ENCODE peak calls at places on chromosome 18, in ten cellular contexts. One of them, this sample, is unnamed.

GRCh38 chr18:32284284-32284683 is 94.4 kb downstream of the MEP1B start:
- DNase-seq in amygdala: no peak
- DNase-seq in stimulated activated CD8-positive, alpha-beta memory T cell treated with anti-CD3 and anti-CD28 coated beads, Interleukin-2, amount 100 ng/mL, for 1 hour: no peak
- DNase-seq in BE2C: no peak
- DNase-seq in fibroblast of gingiva: no peak
- DNase-seq in mucosa of gallbladder: no peak
- DNase-seq in neural crest cell: no peak
- DNase-seq in CD8-positive, alpha-beta memory T cell: no peak
- DNase-seq in HFF-Myc: no peak
- DNase-seq in NCI-H2029 treated with DMSO at 0.1 percent for 48 hours: no peak
- DNase-seq in this sample: no peak

GRCh38 chr18:68148862-68149261 is 566.0 kb downstream of the TMX3 start:
- DNase-seq in amygdala: no peak
- DNase-seq in stimulated activated CD8-positive, alpha-beta memory T cell treated with anti-CD3 and anti-CD28 coated beads, Interleukin-2, amount 100 ng/mL, for 1 hour: no peak
- DNase-seq in BE2C: no peak
- DNase-seq in fibroblast of gingiva: no peak
- DNase-seq in mucosa of gallbladder: no peak
- DNase-seq in neural crest cell: no peak
- DNase-seq in CD8-positive, alpha-beta memory T cell: no peak
- DNase-seq in HFF-Myc: no peak
- DNase-seq in NCI-H2029 treated with DMSO at 0.1 percent for 48 hours: no peak
- DNase-seq in this sample: peak; percentile 9

GRCh38 chr18:77807650-77808049 is 558.0 kb downstream of the GALR1 start:
- DNase-seq in amygdala: no peak
- DNase-seq in stimulated activated CD8-positive, alpha-beta memory T cell treated with anti-CD3 and anti-CD28 coated beads, Interleukin-2, amount 100 ng/mL, for 1 hour: no peak
- DNase-seq in BE2C: no peak
- DNase-seq in fibroblast of gingiva: no peak
- DNase-seq in mucosa of gallbladder: no peak
- DNase-seq in neural crest cell: no peak
- DNase-seq in CD8-positive, alpha-beta memory T cell: no peak
- DNase-seq in HFF-Myc: no peak
- DNase-seq in NCI-H2029 treated with DMSO at 0.1 percent for 48 hours: no peak
- DNase-seq in this sample: no peak

GRCh38 chr18:53790817-53791216 is 433.7 kb downstream of the MBD2 start:
- DNase-seq in amygdala: no peak
- DNase-seq in stimulated activated CD8-positive, alpha-beta memory T cell treated with anti-CD3 and anti-CD28 coated beads, Interleukin-2, amount 100 ng/mL, for 1 hour: no peak
- DNase-seq in BE2C: no peak
- DNase-seq in fibroblast of gingiva: peak; percentile 86
- DNase-seq in mucosa of gallbladder: no peak
- DNase-seq in neural crest cell: no peak
- DNase-seq in CD8-positive, alpha-beta memory T cell: no peak
- DNase-seq in HFF-Myc: no peak
- DNase-seq in NCI-H2029 treated with DMSO at 0.1 percent for 48 hours: no peak
- DNase-seq in this sample: no peak

GRCh38 chr18:68985172-68985820 is 187.4 kb downstream of the CCDC102B start:
- DNase-seq in amygdala: no peak
- DNase-seq in stimulated activated CD8-positive, alpha-beta memory T cell treated with anti-CD3 and anti-CD28 coated beads, Interleukin-2, amount 100 ng/mL, for 1 hour: no peak
- DNase-seq in BE2C: no peak
- DNase-seq in fibroblast of gingiva: no peak
- DNase-seq in mucosa of gallbladder: no peak
- DNase-seq in neural crest cell: no peak
- DNase-seq in CD8-positive, alpha-beta memory T cell: no peak
- DNase-seq in HFF-Myc: no peak
- DNase-seq in NCI-H2029 treated with DMSO at 0.1 percent for 48 hours: no peak
- DNase-seq in this sample: no peak

GRCh38 chr18:31079973-31080372 is 22.2 kb downstream of the DSC2 start:
- DNase-seq in amygdala: no peak
- DNase-seq in stimulated activated CD8-positive, alpha-beta memory T cell treated with anti-CD3 and anti-CD28 coated beads, Interleukin-2, amount 100 ng/mL, for 1 hour: no peak
- DNase-seq in BE2C: no peak
- DNase-seq in fibroblast of gingiva: no peak
- DNase-seq in mucosa of gallbladder: no peak
- DNase-seq in neural crest cell: no peak
- DNase-seq in CD8-positive, alpha-beta memory T cell: no peak
- DNase-seq in HFF-Myc: no peak
- DNase-seq in NCI-H2029 treated with DMSO at 0.1 percent for 48 hours: no peak
- DNase-seq in this sample: no peak

GRCh38 chr18:63869851-63870250 is 17.7 kb upstream of the SERPINB2 start:
- DNase-seq in amygdala: no peak
- DNase-seq in stimulated activated CD8-positive, alpha-beta memory T cell treated with anti-CD3 and anti-CD28 coated beads, Interleukin-2, amount 100 ng/mL, for 1 hour: no peak
- DNase-seq in BE2C: no peak
- DNase-seq in fibroblast of gingiva: no peak
- DNase-seq in mucosa of gallbladder: no peak
- DNase-seq in neural crest cell: no peak
- DNase-seq in CD8-positive, alpha-beta memory T cell: no peak
- DNase-seq in HFF-Myc: no peak
- DNase-seq in NCI-H2029 treated with DMSO at 0.1 percent for 48 hours: no peak
- DNase-seq in this sample: no peak

GRCh38 chr18:79506191-79507075 is 110.7 kb downstream of the NFATC1 start:
- DNase-seq in amygdala: no peak
- DNase-seq in stimulated activated CD8-positive, alpha-beta memory T cell treated with anti-CD3 and anti-CD28 coated beads, Interleukin-2, amount 100 ng/mL, for 1 hour: no peak
- DNase-seq in BE2C: no peak
- DNase-seq in fibroblast of gingiva: no peak
- DNase-seq in mucosa of gallbladder: no peak
- DNase-seq in neural crest cell: no peak
- DNase-seq in CD8-positive, alpha-beta memory T cell: peak; percentile 45
- DNase-seq in HFF-Myc: no peak
- DNase-seq in NCI-H2029 treated with DMSO at 0.1 percent for 48 hours: no peak
- DNase-seq in this sample: no peak

GRCh38 chr18:56869189-56869777 is 218.1 kb downstream of the WDR7 start:
- DNase-seq in amygdala: no peak
- DNase-seq in stimulated activated CD8-positive, alpha-beta memory T cell treated with anti-CD3 and anti-CD28 coated beads, Interleukin-2, amount 100 ng/mL, for 1 hour: no peak
- DNase-seq in BE2C: no peak
- DNase-seq in fibroblast of gingiva: peak; percentile 70
- DNase-seq in mucosa of gallbladder: peak; percentile 41
- DNase-seq in neural crest cell: no peak
- DNase-seq in CD8-positive, alpha-beta memory T cell: peak; percentile 4
- DNase-seq in HFF-Myc: peak; percentile 64
- DNase-seq in NCI-H2029 treated with DMSO at 0.1 percent for 48 hours: peak; percentile 16
- DNase-seq in this sample: peak; percentile 59

GRCh38 chr18:33839452-33840225 is 261.6 kb downstream of the ASXL3 start:
- DNase-seq in amygdala: no peak
- DNase-seq in stimulated activated CD8-positive, alpha-beta memory T cell treated with anti-CD3 and anti-CD28 coated beads, Interleukin-2, amount 100 ng/mL, for 1 hour: no peak
- DNase-seq in BE2C: peak; percentile 16
- DNase-seq in fibroblast of gingiva: peak; percentile 5
- DNase-seq in mucosa of gallbladder: peak; percentile 33
- DNase-seq in neural crest cell: no peak
- DNase-seq in CD8-positive, alpha-beta memory T cell: no peak
- DNase-seq in HFF-Myc: peak; percentile 16
- DNase-seq in NCI-H2029 treated with DMSO at 0.1 percent for 48 hours: peak; percentile 80
- DNase-seq in this sample: peak; percentile 31

GRCh38 chr18:65922103-65922502 is 171.3 kb downstream of the CDH7 start:
- DNase-seq in amygdala: no peak
- DNase-seq in stimulated activated CD8-positive, alpha-beta memory T cell treated with anti-CD3 and anti-CD28 coated beads, Interleukin-2, amount 100 ng/mL, for 1 hour: no peak
- DNase-seq in BE2C: no peak
- DNase-seq in fibroblast of gingiva: no peak
- DNase-seq in mucosa of gallbladder: no peak
- DNase-seq in neural crest cell: no peak
- DNase-seq in CD8-positive, alpha-beta memory T cell: no peak
- DNase-seq in HFF-Myc: no peak
- DNase-seq in NCI-H2029 treated with DMSO at 0.1 percent for 48 hours: no peak
- DNase-seq in this sample: no peak

GRCh38 chr18:57230861-57231260 is 84.0 kb downstream of the BOD1L2 start:
- DNase-seq in amygdala: no peak
- DNase-seq in stimulated activated CD8-positive, alpha-beta memory T cell treated with anti-CD3 and anti-CD28 coated beads, Interleukin-2, amount 100 ng/mL, for 1 hour: no peak
- DNase-seq in BE2C: no peak
- DNase-seq in fibroblast of gingiva: no peak
- DNase-seq in mucosa of gallbladder: no peak
- DNase-seq in neural crest cell: no peak
- DNase-seq in CD8-positive, alpha-beta memory T cell: no peak
- DNase-seq in HFF-Myc: no peak
- DNase-seq in NCI-H2029 treated with DMSO at 0.1 percent for 48 hours: no peak
- DNase-seq in this sample: no peak

GRCh38 chr18:59835656-59836379 is 64.0 kb upstream of the PMAIP1 start:
- DNase-seq in amygdala: no peak
- DNase-seq in stimulated activated CD8-positive, alpha-beta memory T cell treated with anti-CD3 and anti-CD28 coated beads, Interleukin-2, amount 100 ng/mL, for 1 hour: no peak
- DNase-seq in BE2C: no peak
- DNase-seq in fibroblast of gingiva: no peak
- DNase-seq in mucosa of gallbladder: no peak
- DNase-seq in neural crest cell: no peak
- DNase-seq in CD8-positive, alpha-beta memory T cell: no peak
- DNase-seq in HFF-Myc: no peak
- DNase-seq in NCI-H2029 treated with DMSO at 0.1 percent for 48 hours: no peak
- DNase-seq in this sample: no peak

GRCh38 chr18:49628119-49628518 is 66.3 kb downstream of the LIPG start:
- DNase-seq in amygdala: no peak
- DNase-seq in stimulated activated CD8-positive, alpha-beta memory T cell treated with anti-CD3 and anti-CD28 coated beads, Interleukin-2, amount 100 ng/mL, for 1 hour: no peak
- DNase-seq in BE2C: no peak
- DNase-seq in fibroblast of gingiva: no peak
- DNase-seq in mucosa of gallbladder: peak; percentile 55
- DNase-seq in neural crest cell: no peak
- DNase-seq in CD8-positive, alpha-beta memory T cell: no peak
- DNase-seq in HFF-Myc: no peak
- DNase-seq in NCI-H2029 treated with DMSO at 0.1 percent for 48 hours: no peak
- DNase-seq in this sample: no peak

GRCh38 chr18:26875040-26875654 is 9.6 kb upstream of the AQP4 start:
- DNase-seq in amygdala: no peak
- DNase-seq in stimulated activated CD8-positive, alpha-beta memory T cell treated with anti-CD3 and anti-CD28 coated beads, Interleukin-2, amount 100 ng/mL, for 1 hour: no peak
- DNase-seq in BE2C: no peak
- DNase-seq in fibroblast of gingiva: no peak
- DNase-seq in mucosa of gallbladder: no peak
- DNase-seq in neural crest cell: no peak
- DNase-seq in CD8-positive, alpha-beta memory T cell: no peak
- DNase-seq in HFF-Myc: no peak
- DNase-seq in NCI-H2029 treated with DMSO at 0.1 percent for 48 hours: no peak
- DNase-seq in this sample: no peak

GRCh38 chr18:63987743-63988142 is 17.9 kb downstream of the SERPINB8 start:
- DNase-seq in amygdala: no peak
- DNase-seq in stimulated activated CD8-positive, alpha-beta memory T cell treated with anti-CD3 and anti-CD28 coated beads, Interleukin-2, amount 100 ng/mL, for 1 hour: no peak
- DNase-seq in BE2C: no peak
- DNase-seq in fibroblast of gingiva: peak; percentile 13
- DNase-seq in mucosa of gallbladder: no peak
- DNase-seq in neural crest cell: no peak
- DNase-seq in CD8-positive, alpha-beta memory T cell: no peak
- DNase-seq in HFF-Myc: no peak
- DNase-seq in NCI-H2029 treated with DMSO at 0.1 percent for 48 hours: no peak
- DNase-seq in this sample: no peak

GRCh38 chr18:74840492-74841167 is 243.0 kb downstream of the ZNF407 start:
- DNase-seq in amygdala: no peak
- DNase-seq in stimulated activated CD8-positive, alpha-beta memory T cell treated with anti-CD3 and anti-CD28 coated beads, Interleukin-2, amount 100 ng/mL, for 1 hour: no peak
- DNase-seq in BE2C: no peak
- DNase-seq in fibroblast of gingiva: peak; percentile 41
- DNase-seq in mucosa of gallbladder: no peak
- DNase-seq in neural crest cell: no peak
- DNase-seq in CD8-positive, alpha-beta memory T cell: no peak
- DNase-seq in HFF-Myc: peak; percentile 24
- DNase-seq in NCI-H2029 treated with DMSO at 0.1 percent for 48 hours: no peak
- DNase-seq in this sample: peak; percentile 87

GRCh38 chr18:50183556-50183955 is 11.4 kb downstream of the MYO5B start:
- DNase-seq in amygdala: no peak
- DNase-seq in stimulated activated CD8-positive, alpha-beta memory T cell treated with anti-CD3 and anti-CD28 coated beads, Interleukin-2, amount 100 ng/mL, for 1 hour: no peak
- DNase-seq in BE2C: no peak
- DNase-seq in fibroblast of gingiva: no peak
- DNase-seq in mucosa of gallbladder: no peak
- DNase-seq in neural crest cell: no peak
- DNase-seq in CD8-positive, alpha-beta memory T cell: no peak
- DNase-seq in HFF-Myc: peak; percentile 3
- DNase-seq in NCI-H2029 treated with DMSO at 0.1 percent for 48 hours: no peak
- DNase-seq in this sample: no peak

GRCh38 chr18:34592961-34593382 is 117.1 kb upstream of the DTNA start:
- DNase-seq in amygdala: peak; percentile 24
- DNase-seq in stimulated activated CD8-positive, alpha-beta memory T cell treated with anti-CD3 and anti-CD28 coated beads, Interleukin-2, amount 100 ng/mL, for 1 hour: no peak
- DNase-seq in BE2C: no peak
- DNase-seq in fibroblast of gingiva: peak; percentile 63
- DNase-seq in mucosa of gallbladder: peak; percentile 33
- DNase-seq in neural crest cell: peak; percentile 5
- DNase-seq in CD8-positive, alpha-beta memory T cell: no peak
- DNase-seq in HFF-Myc: no peak
- DNase-seq in NCI-H2029 treated with DMSO at 0.1 percent for 48 hours: no peak
- DNase-seq in this sample: peak; percentile 50

GRCh38 chr18:79890638-79891037 is 60.8 kb downstream of the SLC66A2 start:
- DNase-seq in amygdala: no peak
- DNase-seq in stimulated activated CD8-positive, alpha-beta memory T cell treated with anti-CD3 and anti-CD28 coated beads, Interleukin-2, amount 100 ng/mL, for 1 hour: no peak
- DNase-seq in BE2C: no peak
- DNase-seq in fibroblast of gingiva: no peak
- DNase-seq in mucosa of gallbladder: no peak
- DNase-seq in neural crest cell: no peak
- DNase-seq in CD8-positive, alpha-beta memory T cell: no peak
- DNase-seq in HFF-Myc: no peak
- DNase-seq in NCI-H2029 treated with DMSO at 0.1 percent for 48 hours: no peak
- DNase-seq in this sample: no peak

This sample was measured in DMS153.